ENCODE peak calls at places on chromosomes 16 and 17, in seven cellular contexts. V, J, L, D, B, P and T are unnamed samples.

GRCh38 chr17:17921192-17922082 is 50.8 kb downstream of the TOM1L2 start:
- DNase-seq in V (no peak), P (no peak), D (peak; percentile 76), J (peak; percentile 88), B (no peak), L (peak; percentile 98), T (peak; percentile 85)

GRCh38 chr16:3574195-3574594 is 3.0 kb downstream of the NLRC3 start:
- DNase-seq in D (no peak), J (no peak), V (no peak), P (no peak), B (no peak), L (no peak), T (no peak)

GRCh38 chr16:82715833-82716232 is 89.1 kb downstream of the CDH13 start:
- DNase-seq in D (no peak), L (peak; percentile 19), V (peak; percentile 75), B (no peak), J (no peak), P (peak; percentile 71), T (no peak)

GRCh38 chr16:85372627-85373372 is 240.3 kb upstream of the GSE1 start:
- DNase-seq in B (no peak), V (peak; percentile 31), J (peak; percentile 53), L (peak; percentile 66), P (peak; percentile 91), D (peak; percentile 78), T (no peak)

GRCh38 chr17:75077072-75077489 is 10.7 kb upstream of the SLC16A5 start:
- DNase-seq in L (no peak), P (no peak), B (no peak), J (no peak), V (no peak), D (no peak), T (no peak)

GRCh38 chr16:85423186-85423550 is 190.0 kb upstream of the GSE1 start:
- DNase-seq in B (peak; percentile 17), J (no peak), V (no peak), L (no peak), D (no peak), P (no peak), T (no peak)

GRCh38 chr16:49834496-49835009 is 21.4 kb downstream of the ZNF423 start:
- DNase-seq in B (peak; percentile 82), V (peak; percentile 88), L (no peak), D (no peak), J (no peak), P (peak; percentile 88), T (no peak)

GRCh38 chr16:73189132-73189531 is 141.2 kb upstream of the ZFHX3 start:
- DNase-seq in V (no peak), D (no peak), L (no peak), B (no peak), P (no peak), J (no peak), T (no peak)

GRCh38 chr16:77273815-77274214 is 74.6 kb downstream of the SYCE1L start:
- DNase-seq in V (no peak), P (no peak), D (no peak), J (no peak), B (no peak), L (peak; percentile 36), T (peak; percentile 24)

GRCh38 chr17:78678220-78678554 is 101.0 kb upstream of the DNAH17 start:
- DNase-seq in P (no peak), D (no peak), L (no peak), B (no peak), J (no peak), V (peak; percentile 87), T (no peak)

GRCh38 chr17:30449480-30449879 is 27.7 kb upstream of the GOSR1 start:
- DNase-seq in D (no peak), L (no peak), P (no peak), J (no peak), V (no peak), B (peak; percentile 56), T (no peak)

DNA sequence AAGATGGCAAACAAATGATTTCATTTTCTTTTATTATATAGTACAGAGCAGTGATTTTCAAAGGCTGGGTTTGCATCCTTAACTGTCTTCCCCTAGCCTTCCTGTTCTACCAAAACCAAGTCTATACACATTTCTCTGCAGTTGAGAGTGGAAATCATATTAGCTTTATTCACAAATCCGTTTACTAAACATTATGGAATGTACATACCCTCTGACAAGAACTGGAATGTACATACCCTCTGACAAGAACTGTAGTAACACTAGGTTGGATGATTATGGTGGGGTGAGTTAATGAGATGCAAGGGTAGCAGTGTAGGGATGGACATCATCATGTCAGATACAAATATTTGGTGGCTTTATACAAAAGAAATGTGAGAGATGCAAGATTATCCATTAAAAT is 154.9 kb downstream of the CYB561 start:
- DNase-seq in D (no peak), B (no peak), J (no peak), L (no peak), V (no peak), P (no peak), T (no peak)
- H3K4me3 ChIP-seq in D (no peak overlapping the region), B (no peak overlapping the region), J (no peak overlapping the region), L (no peak overlapping the region), V (no peak overlapping the region), P (no peak overlapping the region), T (no peak overlapping the region)

GRCh38 chr17:81667754-81668153 is 1.2 kb downstream of the CCDC137 start:
- DNase-seq in J (no peak), V (no peak), P (no peak), D (peak; percentile 52), B (no peak), L (peak; percentile 50), T (no peak)
- H3K4me3 ChIP-seq in J (peak overlapping the region; percentile 18), V (peak overlapping the region; percentile 78), P (no peak overlapping the region), D (no peak overlapping the region), B (no peak overlapping the region), L (peak overlapping the region; percentile 93), T (no peak overlapping the region)

GRCh38 chr16:2214721-2214970 is at the start of gene PGP:
- DNase-seq in V (no peak), J (no peak), D (no peak), P (no peak), B (no peak), L (no peak), T (no peak)
- H3K4me3 ChIP-seq in V (peak within 1 kb of the TSS; percentile 68), J (peak within 1 kb of the TSS; percentile 71), D (peak within 1 kb of the TSS; percentile 75), P (peak within 1 kb of the TSS; percentile 93), B (peak within 1 kb of the TSS; percentile 68), L (peak within 1 kb of the TSS; percentile 92), T (peak within 1 kb of the TSS; percentile 70)

GRCh38 chr17:47955497-47956461 is 1.9 kb downstream of the PRR15L start:
- DNase-seq in L (peak; percentile 23), B (no peak), P (no peak), V (no peak), J (no peak), D (no peak), T (no peak)
- H3K4me3 ChIP-seq in L (no peak overlapping the region), B (peak overlapping the region; percentile 16), P (no peak overlapping the region), V (no peak overlapping the region), J (no peak overlapping the region), D (no peak overlapping the region), T (no peak overlapping the region)